ENCODE peak calls at places on chromosomes 5 and 9, in four cellular contexts. D is HCT116, G is K562, H is ovary. J is an unnamed sample.
A peak's percentile ranks its signal among the peaks of the same experiment; 100 is the strongest.

GRCh38 chr9:92564982-92565381 is 29.2 kb upstream of the ECM2 start:
- DNase-seq in D (no peak), G (no peak), H (no peak), J (no peak)

GRCh38 chr9:119533509-119533908 is 164.3 kb upstream of the BRINP1 start:
- DNase-seq in D (no peak), G (no peak), H (no peak), J (no peak)

GRCh38 chr5:116032094-116032517 is at the start of gene ARL14EPL:
- DNase-seq in D (peak; percentile 99), G (peak; percentile 23), H (peak; percentile 42), J (no peak)

GRCh38 chr5:108345541-108346171 is 36.2 kb downstream of the FBXL17 start:
- DNase-seq in D (peak; percentile 13), G (no peak), H (no peak), J (no peak)

GRCh38 chr9:70902705-70903131 is 218.7 kb downstream of the TRPM3 start:
- DNase-seq in D (no peak), G (no peak), H (no peak), J (no peak)

GRCh38 chr5:56638061-56638621 is 177.2 kb upstream of the MAP3K1 start:
- DNase-seq in D (no peak), G (no peak), H (no peak), J (no peak)

GRCh38 chr5:140251527-140251973 is 51.4 kb downstream of the PFDN1 start:
- DNase-seq in D (peak; percentile 67), G (no peak), H (no peak), J (peak; percentile 42)

GRCh38 chr5:56950626-56951130 is 1.2 kb downstream of the MIER3 start:
- DNase-seq in D (peak; percentile 13), G (peak; percentile 32), H (peak; percentile 87), J (peak; percentile 51)

GRCh38 chr9:1429328-1429727 is 379.2 kb downstream of the DMRT2 start:
- DNase-seq in D (no peak), G (no peak), H (no peak), J (no peak)

GRCh38 chr5:172856336-172856735 is 22.3 kb downstream of the ERGIC1 start:
- DNase-seq in D (no peak), G (no peak), H (no peak), J (no peak)
- H3K4me1 ChIP-seq in D (peaks cover 21% of the 10 kb centered on the region), G (peaks cover 21% of the 10 kb centered on the region), H (peaks cover 46% of the 10 kb centered on the region), J (peaks cover 11% of the 10 kb centered on the region)

GRCh38 chr5:78009937-78010527 is 233.9 kb upstream of the TBCA start:
- DNase-seq in D (no peak), G (no peak), H (no peak), J (no peak)
- H3K4me3 ChIP-seq in D (no peak overlapping the region), G (no peak overlapping the region), H (no peak overlapping the region), J (no peak overlapping the region)

GRCh38 chr5:150626853-150627276 is 13.6 kb upstream of the SYNPO start:
- DNase-seq in D (no peak), G (no peak), H (peak; percentile 57), J (no peak)
- H3K27ac ChIP-seq in D (no peak overlapping the region), G (no peak overlapping the region), H (peak overlapping the region; percentile 80), J (no peak overlapping the region)

GRCh38 chr9:14315754-14316573 is 2.0 kb upstream of the NFIB start:
- DNase-seq in D (no peak), G (peak; percentile 8), H (peak; percentile 68), J (no peak)
- H3K4me1 ChIP-seq in D (peaks cover 21% of the 10 kb centered on the region), G (peaks cover 28% of the 10 kb centered on the region), H (peaks cover 2% of the 10 kb centered on the region), J (peaks cover 4% of the 10 kb centered on the region)